ENCODE peak calls at places on chromosomes 4 and X, in six cellular contexts. X, A, V, K, B and N are unnamed samples.
A peak's percentile ranks its signal among the peaks of the same experiment; 100 is the strongest.

GRCh38 chrX:137031517-137032377 is 2.0 kb downstream of the GPR101 start:
- DNase-seq in B (peak; percentile 45), A (no peak), K (no peak), V (peak; percentile 33), X (no peak), N (peak; percentile 40)

GRCh38 chr4:183681119-183681518 is 22.0 kb downstream of the TRAPPC11 start:
- DNase-seq in X (no peak), A (no peak), K (no peak), V (no peak), B (no peak), N (no peak)

GRCh38 chr4:158810487-158811215 is 41.8 kb downstream of the FNIP2 start:
- DNase-seq in K (peak; percentile 75), A (no peak), V (no peak), X (peak; percentile 64), B (no peak), N (peak; percentile 94)

GRCh38 chrX:48694776-48695523 is 1.6 kb upstream of the SUV39H1 start:
- DNase-seq in A (no peak), V (no peak), B (no peak), X (no peak), K (no peak), N (no peak)

GRCh38 chrX:11461181-11462001 is 168.2 kb downstream of the AMELX start:
- DNase-seq in B (no peak), A (no peak), X (no peak), V (no peak), K (no peak), N (no peak)

GRCh38 chr4:139873111-139873866 is 207.7 kb downstream of the MGST2 start:
- DNase-seq in X (no peak), B (no peak), K (no peak), V (no peak), A (no peak), N (no peak)

GRCh38 chrX:71178908-71179307 is 34.3 kb downstream of the NLGN3 start:
- DNase-seq in V (peak; percentile 9), K (peak; percentile 34), B (peak; percentile 62), X (peak; percentile 60), A (peak; percentile 53), N (peak; percentile 79)

GRCh38 chrX:11321986-11322385 is 28.8 kb downstream of the AMELX start:
- DNase-seq in X (no peak), A (no peak), V (no peak), B (no peak), K (no peak), N (peak; percentile 43)

GRCh38 chr4:33518852-33519251 is 2725.5 kb downstream of the ARAP2 start:
- DNase-seq in X (no peak), B (no peak), K (no peak), A (no peak), V (no peak), N (no peak)

GRCh38 chr4:112093636-112094202 is 51.5 kb upstream of the FAM241A start:
- DNase-seq in V (no peak), K (no peak), B (no peak), A (no peak), X (no peak), N (no peak)

GRCh38 chr4:187236491-187236890 is 512.8 kb upstream of the FAT1 start:
- DNase-seq in X (peak; percentile 4), A (no peak), K (no peak), V (no peak), B (no peak), N (peak; percentile 23)

GRCh38 chrX:118698516-118699247 is 28.7 kb upstream of the IL13RA1 start:
- DNase-seq in V (no peak), A (no peak), K (no peak), X (no peak), B (no peak), N (no peak)

GRCh38 chr4:25993564-25994185 is 79.7 kb downstream of the SMIM20 start:
- DNase-seq in V (no peak), K (no peak), A (no peak), X (no peak), B (peak; percentile 39), N (no peak)

GRCh38 chr4:186008057-186008456 is 60.9 kb upstream of the TLR3 start:
- DNase-seq in B (no peak), K (no peak), V (no peak), A (no peak), X (no peak), N (no peak)

GRCh38 chr4:139685180-139685579 is 19.6 kb downstream of the MGST2 start:
- DNase-seq in K (no peak), B (no peak), V (no peak), A (no peak), X (no peak), N (no peak)

GRCh38 chrX:143466130-143466529 is 51.1 kb downstream of the SPANXN3 start:
- DNase-seq in B (no peak), K (no peak), A (no peak), V (no peak), X (no peak), N (no peak)

GRCh38 chrX:132858018-132858417 is 100.4 kb downstream of the HS6ST2 start:
- DNase-seq in K (no peak), B (no peak), V (no peak), X (no peak), A (no peak), N (peak; percentile 56)

GRCh38 chrX:110341189-110342035 is 17.2 kb upstream of the RTL9 start:
- DNase-seq in X (peak; percentile 87), K (peak; percentile 66), B (no peak), A (no peak), V (no peak), N (peak; percentile 74)

GRCh38 chr4:57110635-57111546 is 706 bp upstream of the IGFBP7 start:
- DNase-seq in A (peak; percentile 41), V (no peak), K (no peak), B (peak; percentile 11), X (peak; percentile 27), N (peak; percentile 33)

GRCh38 chr4:152697284-152698011 is 17.7 kb upstream of the TMEM154 start:
- DNase-seq in V (no peak), B (no peak), K (no peak), A (no peak), X (no peak), N (no peak)